ENCODE peak calls at places on chromosomes 12 and 14, in six cellular contexts. K is mammary epithelial cell; F is effector memory CD8-positive, alpha-beta T cell; A is brain microvascular endothelial cell; O is CD8-positive, alpha-beta memory T cell; X is AG04449. W is an unnamed sample.

GRCh38 chr12:120529641-120530314 is 820 bp upstream of the COQ5 start:
- DNase-seq in K (peak), F (no peak), X (no peak), A (peak), O (no peak), W (no peak)

GRCh38 chr14:63174760-63175191 is 29.5 kb upstream of the RHOJ start:
- DNase-seq in F (no peak), X (no peak), O (no peak), A (peak), K (peak), W (no peak)

GRCh38 chr14:93120952-93121834 is 5.5 kb upstream of the ITPK1 start:
- DNase-seq in F (no peak), O (no peak), A (no peak), K (no peak), X (no peak), W (no peak)

GRCh38 chr12:94707892-94708291 is 57.5 kb upstream of the TMCC3 start:
- DNase-seq in X (no peak), K (no peak), O (no peak), A (peak), F (no peak), W (no peak)

GRCh38 chr12:128178551-128178950 is 88.4 kb upstream of the TMEM132C start:
- DNase-seq in F (no peak), X (no peak), O (no peak), K (no peak), A (no peak), W (no peak)

GRCh38 chr12:64946132-64946829 is 121.8 kb downstream of the TBC1D30 start:
- DNase-seq in O (no peak), F (no peak), K (no peak), A (no peak), X (no peak), W (no peak)

GRCh38 chr12:53190108-53190729 is 9.5 kb upstream of the CSAD start:
- DNase-seq in O (peak), X (no peak), K (peak), A (peak), F (no peak), W (no peak)

GRCh38 chr12:32826807-32827412 is 69.7 kb downstream of the PKP2 start:
- DNase-seq in F (no peak), A (no peak), X (no peak), O (no peak), K (no peak), W (no peak)

GRCh38 chr12:62724285-62724684 is 210.7 kb downstream of the PPM1H start:
- DNase-seq in O (no peak), K (no peak), X (no peak), A (no peak), F (no peak), W (no peak)

GRCh38 chr12:26845984-26846383 is 13.0 kb upstream of the ITPR2 start:
- DNase-seq in X (peak), K (no peak), A (peak), F (no peak), O (no peak), W (peak)

GRCh38 chr12:121806556-121807308 is 2.9 kb downstream of the SETD1B start:
- DNase-seq in K (peak), F (no peak), O (no peak), X (no peak), A (no peak), W (no peak)

GRCh38 chr12:89960011-89960507 is 251.4 kb upstream of the ATP2B1 start:
- DNase-seq in K (peak), O (no peak), A (peak), X (no peak), F (no peak), W (peak)

GRCh38 chr12:30678221-30678620 is 17.4 kb downstream of the IPO8 start:
- DNase-seq in A (no peak), K (no peak), F (no peak), X (no peak), O (no peak), W (no peak)

GRCh38 chr14:31360919-31361662 is 59.3 kb downstream of the HEATR5A start:
- DNase-seq in A (no peak), O (no peak), K (peak), F (no peak), X (no peak), W (no peak)

GRCh38 chr14:85038526-85038925 is 491.4 kb upstream of the FLRT2 start:
- DNase-seq in A (no peak), O (no peak), F (no peak), X (no peak), K (no peak), W (no peak)

GRCh38 chr12:4154672-4155225 is 118.8 kb upstream of the CCND2 start:
- DNase-seq in O (no peak), A (no peak), X (no peak), K (no peak), F (no peak), W (no peak)

GRCh38 chr14:37114039-37114438 is 58.4 kb downstream of the SLC25A21 start:
- DNase-seq in O (no peak), A (no peak), X (no peak), K (peak), F (no peak), W (no peak)

GRCh38 chr14:41558527-41558926 is 48.1 kb upstream of the LRFN5 start:
- DNase-seq in O (no peak), X (no peak), A (no peak), K (no peak), F (no peak), W (no peak)

GRCh38 chr14:96192975-96193805 is 11.4 kb upstream of the BDKRB2 start:
- DNase-seq in X (no peak), O (no peak), F (no peak), A (no peak), K (no peak), W (no peak)

GRCh38 chr14:62283837-62284236 is 521.6 kb downstream of the SNAPC1 start:
- DNase-seq in O (no peak), F (no peak), A (no peak), K (no peak), X (no peak), W (no peak)

GRCh38 chr12:57124259-57124877 is 3.9 kb upstream of the LRP1 start:
- DNase-seq in O (peak), X (no peak), F (peak), K (peak), A (peak), W (no peak)

GRCh38 chr14:103621860-103622259 is 7.2 kb upstream of the KLC1 start:
- DNase-seq in A (no peak), O (no peak), F (no peak), K (no peak), X (no peak), W (no peak)

GRCh38 chr14:90300649-90301048 is 31.1 kb downstream of the NRDE2 start:
- DNase-seq in K (no peak), O (no peak), F (no peak), A (no peak), X (no peak), W (no peak)

GRCh38 chr14:50520947-50521815 is 11.2 kb downstream of the MAP4K5 start:
- DNase-seq in K (peak), A (peak), X (peak), F (peak), O (no peak), W (peak)

GRCh38 chr14:61211476-61212262 is 69.5 kb downstream of the TMEM30B start:
- DNase-seq in O (no peak), K (no peak), F (no peak), X (no peak), A (no peak), W (no peak)

GRCh38 chr12:5733136-5733755 is 211.8 kb downstream of the ANO2 start:
- DNase-seq in O (no peak), X (no peak), F (no peak), A (no peak), K (peak), W (no peak)

GRCh38 chr14:94992046-94992445 is 165.3 kb downstream of the DICER1 start:
- DNase-seq in F (no peak), A (no peak), K (peak), X (no peak), O (no peak), W (no peak)

GRCh38 chr14:22178330-22178981 is 410.6 kb downstream of the DAD1 start:
- DNase-seq in F (no peak), X (no peak), O (no peak), K (no peak), A (no peak), W (no peak)

GRCh38 chr12:53735556-53735955 is 8.3 kb upstream of the CALCOCO1 start:
- DNase-seq in K (no peak), O (no peak), X (no peak), A (no peak), F (no peak), W (no peak)

GRCh38 chr12:92735131-92735721 is 32.4 kb downstream of the PLEKHG7 start:
- DNase-seq in A (peak), O (no peak), F (no peak), X (peak), K (peak), W (peak)

GRCh38 chr12:107287436-107288413 is 194.4 kb upstream of the CRY1 start:
- DNase-seq in F (no peak), K (peak), X (no peak), A (no peak), O (no peak), W (no peak)

GRCh38 chr12:3107954-3108353 is 30.8 kb downstream of the TSPAN9 start:
- DNase-seq in K (peak), O (no peak), F (no peak), X (no peak), A (no peak), W (no peak)

GRCh38 chr14:35420036-35420811 is 15.7 kb upstream of the NFKBIA start:
- DNase-seq in X (no peak), F (no peak), A (no peak), O (no peak), K (peak), W (peak)

GRCh38 chr14:20501346-20501745 is 4.0 kb upstream of the RNASE10 start:
- DNase-seq in O (no peak), F (no peak), A (peak), X (no peak), K (peak), W (no peak)

GRCh38 chr12:107091989-107092641 is 1.2 kb downstream of the CRY1 start:
- DNase-seq in O (peak), A (peak), X (peak), F (peak), K (peak), W (peak)

GRCh38 chr14:95370076-95370475 is 50.4 kb upstream of the CLMN start:
- DNase-seq in F (no peak), K (no peak), A (no peak), O (no peak), X (no peak), W (no peak)

GRCh38 chr14:92106095-92106937 is at the start of gene ATXN3:
- DNase-seq in F (peak), K (peak), A (peak), X (peak), O (peak), W (peak)

GRCh38 chr12:15800278-15800677 is 11.1 kb upstream of the EPS8 start:
- DNase-seq in K (no peak), O (no peak), X (no peak), F (no peak), A (no peak), W (no peak)

W was measured in AG09309.